ENCODE peak calls at places on chromosome 16, in four cellular contexts. D is OCI-LY7, O is SW480, C is HAP-1. G is an unnamed sample.

GRCh38 chr16:73048292-73049050 is 543 bp upstream of the ZFHX3 start:
- DNase-seq in D (no peak), O (no peak), C (peak), G (no peak)

GRCh38 chr16:27701381-27701780 is 151.4 kb downstream of the KATNIP start:
- DNase-seq in D (no peak), O (no peak), C (no peak), G (no peak)

GRCh38 chr16:78775161-78775561 is 675.7 kb downstream of the WWOX start:
- DNase-seq in D (no peak), O (no peak), C (no peak), G (no peak)

GRCh38 chr16:11178424-11178823 is 77.6 kb downstream of the SOCS1 start:
- DNase-seq in D (no peak), O (no peak), C (no peak), G (no peak)

GRCh38 chr16:81697321-81697885 is 81.7 kb upstream of the PLCG2 start:
- DNase-seq in D (peak), O (peak), C (peak), G (peak)

GRCh38 chr16:50326835-50327465 is 41.8 kb downstream of the BRD7 start:
- DNase-seq in D (peak), O (peak), C (no peak), G (peak)

GRCh38 chr16:50335198-50335958 is 33.4 kb downstream of the BRD7 start:
- DNase-seq in D (no peak), O (no peak), C (no peak), G (no peak)

GRCh38 chr16:75108792-75109731 is 7.5 kb downstream of the LDHD start:
- DNase-seq in D (peak), O (peak), C (no peak), G (peak)

GRCh38 chr16:68490829-68491575 is 42.7 kb upstream of the SMPD3 start:
- DNase-seq in D (peak), O (peak), C (no peak), G (no peak)

GRCh38 chr16:15928261-15929104 is 20.9 kb upstream of the ABCC1 start:
- DNase-seq in D (no peak), O (no peak), C (no peak), G (no peak)

GRCh38 chr16:86387461-86388440 is 122.6 kb upstream of the FOXF1 start:
- DNase-seq in D (no peak), O (peak), C (no peak), G (no peak)